ENCODE peak calls at places on chromosomes 11 and 22, in five cellular contexts. One of them, this sample, is unnamed. For H3K4me1, the result is how much of the 10 kb centered on the place peaks cover.

GRCh38 chr11:107963091-107963490 is 34.8 kb downstream of the RAB39A start:
- DNase-seq in heart left ventricle: no peak
- DNase-seq in upper lobe of right lung: no peak
- DNase-seq in Peyer's patch: no peak
- DNase-seq in stomach: no peak
- DNase-seq in this sample: no peak

GRCh38 chr11:58028687-58029411 is 1.9 kb upstream of the OR6Q1 start:
- DNase-seq in heart left ventricle: peak
- DNase-seq in upper lobe of right lung: no peak
- DNase-seq in Peyer's patch: no peak
- DNase-seq in stomach: no peak
- DNase-seq in this sample: no peak

GRCh38 chr11:129376658-129377341 is 1.2 kb downstream of the BARX2 start:
- DNase-seq in heart left ventricle: no peak
- DNase-seq in upper lobe of right lung: no peak
- DNase-seq in Peyer's patch: no peak
- DNase-seq in stomach: no peak
- DNase-seq in this sample: no peak

GRCh38 chr22:48729499-48730171 is 1098.0 kb downstream of the BRD1 start:
- DNase-seq in heart left ventricle: peak
- DNase-seq in upper lobe of right lung: peak
- DNase-seq in Peyer's patch: no peak
- DNase-seq in stomach: no peak
- DNase-seq in this sample: peak

GRCh38 chr22:35894937-35895708 is 133.5 kb downstream of the RBFOX2 start:
- DNase-seq in heart left ventricle: peak
- DNase-seq in upper lobe of right lung: no peak
- DNase-seq in Peyer's patch: no peak
- DNase-seq in stomach: no peak
- DNase-seq in this sample: no peak

GRCh38 chr11:111001091-111001430 is 244.5 kb upstream of the POU2AF2 start:
- DNase-seq in heart left ventricle: no peak
- DNase-seq in upper lobe of right lung: no peak
- DNase-seq in Peyer's patch: no peak
- DNase-seq in stomach: no peak
- DNase-seq in this sample: no peak

GRCh38 chr11:82680252-82680651 is 53.4 kb downstream of the FAM181B start:
- DNase-seq in heart left ventricle: no peak
- DNase-seq in upper lobe of right lung: no peak
- DNase-seq in Peyer's patch: no peak
- DNase-seq in stomach: no peak
- DNase-seq in this sample: no peak

GRCh38 chr11:66892926-66893325 is 36.1 kb downstream of the LRFN4 start:
- DNase-seq in heart left ventricle: no peak
- DNase-seq in upper lobe of right lung: no peak
- DNase-seq in Peyer's patch: no peak
- DNase-seq in stomach: no peak
- DNase-seq in this sample: no peak

GRCh38 chr11:118136826-118137225 is 15.8 kb downstream of the SCN4B start:
- DNase-seq in heart left ventricle: no peak
- DNase-seq in upper lobe of right lung: peak
- DNase-seq in Peyer's patch: no peak
- DNase-seq in stomach: no peak
- DNase-seq in this sample: no peak

GRCh38 chr11:73321342-73322110 is 13.4 kb downstream of the ARHGEF17 start:
- DNase-seq in heart left ventricle: peak
- DNase-seq in upper lobe of right lung: peak
- DNase-seq in Peyer's patch: peak
- DNase-seq in stomach: no peak
- DNase-seq in this sample: no peak

GRCh38 chr22:35841907-35842518 is 124.3 kb downstream of the APOL5 start:
- DNase-seq in heart left ventricle: no peak
- DNase-seq in upper lobe of right lung: no peak
- DNase-seq in Peyer's patch: no peak
- DNase-seq in stomach: no peak
- DNase-seq in this sample: no peak

GRCh38 chr22:19986410-19987341 is 29.9 kb downstream of the ARVCF start:
- DNase-seq in heart left ventricle: peak
- DNase-seq in upper lobe of right lung: peak
- DNase-seq in Peyer's patch: peak
- DNase-seq in stomach: peak
- DNase-seq in this sample: peak

GRCh38 chr22:37454857-37455686 is 27.8 kb upstream of the ELFN2 start:
- DNase-seq in heart left ventricle: no peak
- DNase-seq in upper lobe of right lung: peak
- DNase-seq in Peyer's patch: no peak
- DNase-seq in stomach: peak
- DNase-seq in this sample: no peak

GRCh38 chr11:45517171-45517770 is 148.2 kb downstream of the CHST1 start:
- DNase-seq in heart left ventricle: no peak
- DNase-seq in upper lobe of right lung: no peak
- DNase-seq in Peyer's patch: no peak
- DNase-seq in stomach: no peak
- DNase-seq in this sample: no peak

GRCh38 chr22:46758867-46759290 is 3.6 kb upstream of the TBC1D22A start:
- DNase-seq in heart left ventricle: peak
- DNase-seq in upper lobe of right lung: peak
- DNase-seq in Peyer's patch: peak
- DNase-seq in stomach: peak
- DNase-seq in this sample: peak

GRCh38 chr11:33861911-33862310 is 30.0 kb downstream of the LMO2 start:
- DNase-seq in heart left ventricle: no peak
- DNase-seq in upper lobe of right lung: no peak
- DNase-seq in Peyer's patch: no peak
- DNase-seq in stomach: no peak
- DNase-seq in this sample: peak

GRCh38 chr22:48951836-48952235 is 875.8 kb downstream of the BRD1 start:
- DNase-seq in heart left ventricle: no peak
- DNase-seq in upper lobe of right lung: no peak
- DNase-seq in Peyer's patch: peak
- DNase-seq in stomach: peak
- DNase-seq in this sample: peak

DNA sequence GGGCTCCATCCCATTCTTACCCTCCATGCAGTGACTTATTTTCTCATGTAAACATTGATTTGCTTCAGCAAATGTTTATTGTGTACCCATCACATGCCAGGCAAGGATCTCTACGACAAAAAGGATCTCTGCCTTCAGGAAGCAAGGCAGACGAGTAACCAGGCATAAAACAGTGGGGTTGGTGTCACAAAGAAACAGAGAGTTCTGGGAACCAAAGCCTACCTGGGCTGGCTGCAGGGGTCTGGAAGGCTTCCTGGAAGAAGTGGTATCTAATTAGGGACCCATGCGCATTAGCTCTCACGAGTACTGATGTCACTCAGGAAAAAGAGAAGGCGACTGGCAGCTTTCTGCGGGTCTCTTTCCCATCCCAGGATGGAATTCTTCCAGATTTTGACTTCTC is 44.5 kb downstream of the KIAA1671 start:
- DNase-seq in heart left ventricle: no peak
- DNase-seq in upper lobe of right lung: no peak
- DNase-seq in Peyer's patch: no peak
- DNase-seq in stomach: no peak
- DNase-seq in this sample: no peak
- H3K4me1 ChIP-seq in heart left ventricle: under half
- H3K4me1 ChIP-seq in upper lobe of right lung: under half
- H3K4me1 ChIP-seq in Peyer's patch: under half
- H3K4me1 ChIP-seq in stomach: under half
- H3K4me1 ChIP-seq in this sample: under half

GRCh38 chr11:94449029-94449428 is 44.6 kb downstream of the MRE11 start:
- DNase-seq in heart left ventricle: no peak
- DNase-seq in upper lobe of right lung: no peak
- DNase-seq in Peyer's patch: no peak
- DNase-seq in stomach: no peak
- DNase-seq in this sample: no peak

GRCh38 chr11:94445641-94446040 is 44.4 kb upstream of the GPR83 start:
- DNase-seq in heart left ventricle: no peak
- DNase-seq in upper lobe of right lung: no peak
- DNase-seq in Peyer's patch: no peak
- DNase-seq in stomach: no peak
- DNase-seq in this sample: no peak

GRCh38 chr11:94450061-94450460 is 43.6 kb downstream of the MRE11 start:
- DNase-seq in heart left ventricle: no peak
- DNase-seq in upper lobe of right lung: no peak
- DNase-seq in Peyer's patch: no peak
- DNase-seq in stomach: no peak
- DNase-seq in this sample: no peak

GRCh38 chr11:94452988-94453387 is 40.7 kb downstream of the MRE11 start:
- DNase-seq in heart left ventricle: no peak
- DNase-seq in upper lobe of right lung: no peak
- DNase-seq in Peyer's patch: no peak
- DNase-seq in stomach: no peak
- DNase-seq in this sample: no peak

GRCh38 chr11:94449437-94449836 is 44.2 kb downstream of the MRE11 start:
- DNase-seq in heart left ventricle: no peak
- DNase-seq in upper lobe of right lung: no peak
- DNase-seq in Peyer's patch: no peak
- DNase-seq in stomach: no peak
- DNase-seq in this sample: no peak
- H3K27ac ChIP-seq in heart left ventricle: no peak
- H3K27ac ChIP-seq in upper lobe of right lung: no peak
- H3K27ac ChIP-seq in Peyer's patch: no peak
- H3K27ac ChIP-seq in stomach: no peak
- H3K27ac ChIP-seq in this sample: no peak

DNA sequence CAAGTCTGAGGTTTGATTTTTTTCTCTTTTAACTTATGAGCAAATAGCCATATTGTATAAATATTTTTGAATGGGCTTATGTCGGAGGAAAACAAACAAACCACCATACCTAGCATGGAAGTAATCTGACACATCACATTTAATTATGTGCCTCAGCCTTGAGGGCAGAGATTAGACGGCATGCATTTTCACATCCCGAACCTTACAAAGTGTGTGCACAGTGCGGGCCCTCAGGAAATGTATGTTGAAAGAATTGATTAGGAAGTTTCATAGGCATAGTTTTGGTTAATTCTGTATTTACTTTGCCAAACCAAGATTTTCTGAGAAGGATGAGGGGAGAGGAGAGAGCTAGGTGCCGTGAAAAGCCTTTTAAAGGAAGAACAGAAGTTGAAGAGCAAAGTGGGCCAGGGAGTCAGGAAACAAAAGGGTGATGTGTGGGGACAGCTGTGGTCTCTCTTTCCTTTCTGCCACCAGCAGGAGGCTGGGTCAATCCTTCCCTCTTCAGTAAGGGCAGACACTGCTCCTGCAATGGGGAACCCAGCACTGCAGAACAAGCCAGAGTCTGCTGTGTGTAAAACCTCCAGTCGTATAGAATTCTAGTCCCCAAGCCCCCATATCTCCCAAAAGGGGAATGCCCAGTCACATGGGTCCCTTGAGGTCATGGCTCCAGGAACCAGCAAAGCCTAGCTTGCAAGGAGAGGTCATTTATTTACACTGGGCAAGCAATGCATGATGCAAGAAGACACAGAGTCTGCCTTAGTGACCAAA is 71.2 kb upstream of the OLFML1 start:
- DNase-seq in heart left ventricle: no peak
- DNase-seq in upper lobe of right lung: no peak
- DNase-seq in Peyer's patch: no peak
- DNase-seq in stomach: no peak
- DNase-seq in this sample: no peak
- TF ChIP-seq CTCF in heart left ventricle: no peak
- TF ChIP-seq CTCF in upper lobe of right lung: no peak
- TF ChIP-seq CTCF in Peyer's patch: no peak
- TF ChIP-seq CTCF in stomach: no peak
- TF ChIP-seq CTCF in this sample: no peak

DNA sequence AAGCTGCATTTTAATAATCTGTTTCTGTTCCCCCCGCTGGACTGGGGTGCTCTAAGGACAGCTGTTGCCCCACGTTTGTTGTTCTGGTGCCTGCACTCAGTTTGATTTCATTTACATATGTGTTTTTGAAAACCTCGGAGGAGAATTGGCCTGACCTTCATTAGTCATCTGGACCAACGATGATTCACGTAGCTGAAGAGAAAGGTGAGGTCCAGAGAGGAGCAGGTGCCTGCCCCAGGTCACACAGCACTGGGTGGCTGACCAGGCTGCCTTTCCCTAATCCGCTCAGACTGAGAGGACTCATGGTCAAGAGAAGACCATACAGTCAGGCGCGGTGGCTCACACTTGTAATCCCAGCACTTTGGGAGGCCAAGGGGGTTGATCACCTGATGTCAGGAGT is 3.8 kb downstream of the CSDC2 start:
- DNase-seq in heart left ventricle: no peak
- DNase-seq in upper lobe of right lung: no peak
- DNase-seq in Peyer's patch: no peak
- DNase-seq in stomach: no peak
- DNase-seq in this sample: no peak
- H3K4me1 ChIP-seq in heart left ventricle: half or more
- H3K4me1 ChIP-seq in upper lobe of right lung: under half
- H3K4me1 ChIP-seq in Peyer's patch: under half
- H3K4me1 ChIP-seq in stomach: under half
- H3K4me1 ChIP-seq in this sample: under half

GRCh38 chr11:9362393-9362863 is 22.0 kb upstream of the IPO7 start:
- DNase-seq in heart left ventricle: peak
- DNase-seq in upper lobe of right lung: no peak
- DNase-seq in Peyer's patch: no peak
- DNase-seq in stomach: no peak
- DNase-seq in this sample: no peak
- H3K27ac ChIP-seq in heart left ventricle: peak
- H3K27ac ChIP-seq in upper lobe of right lung: peak
- H3K27ac ChIP-seq in Peyer's patch: no peak
- H3K27ac ChIP-seq in stomach: peak
- H3K27ac ChIP-seq in this sample: peak

GRCh38 chr11:104905271-104905670 is 7.0 kb upstream of the CASP12 start:
- DNase-seq in heart left ventricle: no peak
- DNase-seq in upper lobe of right lung: no peak
- DNase-seq in Peyer's patch: no peak
- DNase-seq in stomach: no peak
- DNase-seq in this sample: no peak
- TF ChIP-seq CTCF in heart left ventricle: no peak
- TF ChIP-seq CTCF in upper lobe of right lung: no peak
- TF ChIP-seq CTCF in Peyer's patch: no peak
- TF ChIP-seq CTCF in stomach: no peak
- TF ChIP-seq CTCF in this sample: no peak